ENCODE peak calls at places on chromosomes 12 and 14, in four cellular contexts. R is hypothalamus, J is Caco-2, A is HEK293T. L is an unnamed sample.

GRCh38 chr14:84826349-84826748 is 703.6 kb upstream of the FLRT2 start:
- DNase-seq in R (no peak), A (no peak), J (no peak), L (no peak)

GRCh38 chr14:81331229-81332026 is 68.7 kb downstream of the STON2 start:
- DNase-seq in J (no peak), R (no peak), A (no peak), L (no peak)

GRCh38 chr14:58955294-58955821 is 233.1 kb upstream of the DAAM1 start:
- DNase-seq in J (no peak), R (no peak), A (no peak), L (no peak)

GRCh38 chr14:70915415-70915814 is 8.2 kb downstream of the PCNX1 start:
- DNase-seq in A (no peak), R (no peak), J (no peak), L (no peak)

GRCh38 chr14:20836668-20837338 is 34.2 kb upstream of the RNASE1 start:
- DNase-seq in A (peak; percentile 43), R (no peak), J (peak; percentile 48), L (peak; percentile 20)

GRCh38 chr12:43362910-43363694 is 188.9 kb downstream of the ADAMTS20 start:
- DNase-seq in R (no peak), J (no peak), A (no peak), L (no peak)

GRCh38 chr12:117045175-117045997 is 53.8 kb downstream of the TESC start:
- DNase-seq in R (no peak), A (no peak), J (no peak), L (no peak)

GRCh38 chr12:100716949-100717732 is 77.4 kb upstream of the ANO4 start:
- DNase-seq in J (no peak), R (no peak), A (peak; percentile 76), L (no peak)

GRCh38 chr12:129081755-129082250 is 228.5 kb downstream of the GLT1D1 start:
- DNase-seq in J (no peak), A (no peak), R (no peak), L (no peak)

GRCh38 chr12:108103517-108103916 is 25.6 kb upstream of the WSCD2 start:
- DNase-seq in J (no peak), R (no peak), A (no peak), L (no peak)

GRCh38 chr12:47812797-47813490 is 6.8 kb downstream of the HDAC7 start:
- DNase-seq in A (peak; percentile 58), R (peak; percentile 56), J (peak; percentile 48), L (peak; percentile 68)

GRCh38 chr14:67569651-67570290 is 30.3 kb downstream of the PIGH start:
- DNase-seq in A (no peak), J (no peak), R (no peak), L (no peak)

GRCh38 chr12:68745376-68745903 is 536 bp upstream of the SLC35E3 start:
- DNase-seq in R (no peak), J (no peak), A (no peak), L (no peak)

GRCh38 chr12:114674201-114675047 is 9.6 kb downstream of the TBX3 start:
- DNase-seq in R (no peak), A (no peak), J (no peak), L (no peak)

GRCh38 chr14:81243499-81243898 is 22.7 kb upstream of the GTF2A1 start:
- DNase-seq in J (no peak), A (no peak), R (no peak), L (no peak)

GRCh38 chr14:91223028-91223783 is 21.3 kb downstream of the GPR68 start:
- DNase-seq in A (no peak), J (no peak), R (no peak), L (no peak)

GRCh38 chr12:2309647-2310046 is 256.9 kb downstream of the CACNA1C start:
- DNase-seq in J (no peak), A (no peak), R (no peak), L (no peak)

GRCh38 chr12:52275686-52276085 is 1.2 kb downstream of the KRT86 start:
- DNase-seq in R (no peak), J (no peak), A (no peak), L (no peak)

GRCh38 chr14:21385170-21385904 is 1.5 kb upstream of the SUPT16H start:
- DNase-seq in A (no peak), R (no peak), J (no peak), L (no peak)